ENCODE peak calls at places on chromosomes 6 and 20, in seven cellular contexts. Q is SK-N-SH, V is MM.1S, E is HCT116, X is hepatocyte, T is neural progenitor cell, A is GM23338. B is an unnamed sample. For H3K4me1, the result is how much of the 10 kb centered on the place peaks cover.

GRCh38 chr6:2790588-2790987 is 25.4 kb downstream of the WRNIP1 start:
- DNase-seq in Q (no peak), V (no peak), E (no peak), X (no peak), T (no peak), A (peak), B (no peak)

GRCh38 chr6:130796313-130796905 is 30.8 kb upstream of the SMLR1 start:
- DNase-seq in Q (peak), V (no peak), E (no peak), X (no peak), T (no peak), A (peak), B (no peak)

GRCh38 chr6:117545161-117545595 is 57.1 kb downstream of the GOPC start:
- DNase-seq in Q (no peak), V (peak), E (no peak), X (peak), T (no peak), A (no peak), B (no peak)

GRCh38 chr6:37024665-37025337 is 19.3 kb downstream of the FGD2 start:
- DNase-seq in Q (no peak), V (peak), E (peak), X (no peak), T (no peak), A (no peak), B (no peak)

GRCh38 chr20:1841554-1842140 is 53.6 kb upstream of the SIRPA start:
- DNase-seq in Q (no peak), V (no peak), E (no peak), X (no peak), T (no peak), A (no peak), B (no peak)

GRCh38 chr6:68709882-68710281 is 74.8 kb downstream of the ADGRB3 start:
- DNase-seq in Q (no peak), V (no peak), E (no peak), X (no peak), T (peak), A (no peak), B (no peak)

GRCh38 chr6:37624606-37625574 is 72.8 kb downstream of the MDGA1 start:
- DNase-seq in Q (peak), V (no peak), E (no peak), X (no peak), T (no peak), A (peak), B (no peak)

GRCh38 chr6:121670511-121670910 is 235.1 kb downstream of the GJA1 start:
- DNase-seq in Q (no peak), V (no peak), E (no peak), X (no peak), T (no peak), A (no peak), B (no peak)

GRCh38 chr6:147154454-147154853 is 49.8 kb upstream of the STXBP5 start:
- DNase-seq in Q (no peak), V (no peak), E (no peak), X (peak), T (no peak), A (no peak), B (no peak)

GRCh38 chr6:118586741-118587485 is 38.8 kb downstream of the PLN start:
- DNase-seq in Q (no peak), V (no peak), E (no peak), X (no peak), T (no peak), A (no peak), B (no peak)

GRCh38 chr6:143999406-143999805 is 8.7 kb downstream of the PLAGL1 start:
- DNase-seq in Q (no peak), V (no peak), E (no peak), X (no peak), T (no peak), A (no peak), B (no peak)

GRCh38 chr6:169316651-169317050 is 63.0 kb upstream of the THBS2 start:
- DNase-seq in Q (no peak), V (no peak), E (no peak), X (no peak), T (no peak), A (no peak), B (no peak)

GRCh38 chr6:66838764-66839163 is 1131.7 kb upstream of the EYS start:
- DNase-seq in Q (no peak), V (peak), E (no peak), X (no peak), T (no peak), A (no peak), B (no peak)

GRCh38 chr6:150002710-150003109 is 22.6 kb downstream of the RAET1L start:
- DNase-seq in Q (no peak), V (no peak), E (no peak), X (no peak), T (no peak), A (no peak), B (no peak)

GRCh38 chr20:47578543-47578942 is 76.9 kb downstream of the NCOA3 start:
- DNase-seq in Q (no peak), V (no peak), E (no peak), X (no peak), T (no peak), A (no peak), B (no peak)

GRCh38 chr6:8336406-8336805 is 98.9 kb downstream of the SLC35B3 start:
- DNase-seq in Q (no peak), V (no peak), E (no peak), X (no peak), T (no peak), A (no peak), B (no peak)

GRCh38 chr6:144244688-144245087 is 40.4 kb upstream of the UTRN start:
- DNase-seq in Q (no peak), V (no peak), E (no peak), X (no peak), T (no peak), A (no peak), B (peak)

GRCh38 chr6:37625591-37626374 is 71.9 kb downstream of the MDGA1 start:
- DNase-seq in Q (no peak), V (no peak), E (no peak), X (no peak), T (peak), A (peak), B (no peak)

GRCh38 chr6:170464524-170464979 is 88.6 kb downstream of the PSMB1 start:
- DNase-seq in Q (no peak), V (no peak), E (no peak), X (no peak), T (no peak), A (no peak), B (no peak)

GRCh38 chr6:34947561-34947960 is 58.5 kb downstream of the ANKS1A start:
- DNase-seq in Q (no peak), V (peak), E (no peak), X (no peak), T (no peak), A (no peak), B (no peak)

GRCh38 chr6:47144306-47144705 is 102.2 kb upstream of the ADGRF1 start:
- DNase-seq in Q (no peak), V (no peak), E (no peak), X (no peak), T (no peak), A (peak), B (no peak)

GRCh38 chr6:88651400-88651799 is 312.0 kb downstream of the RNGTT start:
- DNase-seq in Q (no peak), V (no peak), E (no peak), X (no peak), T (no peak), A (no peak), B (no peak)

GRCh38 chr6:5151955-5152401 is 66.8 kb downstream of the PPP1R3G start:
- DNase-seq in Q (no peak), V (no peak), E (no peak), X (no peak), T (no peak), A (no peak), B (no peak)

GRCh38 chr6:11009353-11009752 is 34.8 kb downstream of the ELOVL2 start:
- DNase-seq in Q (no peak), V (peak), E (peak), X (peak), T (no peak), A (peak), B (no peak)

GRCh38 chr20:36308986-36309385 is 2.8 kb downstream of the DLGAP4 start:
- DNase-seq in Q (no peak), V (no peak), E (no peak), X (no peak), T (no peak), A (peak), B (no peak)

GRCh38 chr20:46283426-46283825 is 24.9 kb downstream of the CDH22 start:
- DNase-seq in Q (no peak), V (no peak), E (no peak), X (no peak), T (no peak), A (no peak), B (no peak)

GRCh38 chr6:148874698-148875293 is 128.0 kb downstream of the UST start:
- DNase-seq in Q (no peak), V (no peak), E (no peak), X (no peak), T (peak), A (no peak), B (no peak)

GRCh38 chr6:83613378-83613777 is 95.5 kb downstream of the SNAP91 start:
- DNase-seq in Q (no peak), V (no peak), E (no peak), X (no peak), T (no peak), A (no peak), B (no peak)

DNA sequence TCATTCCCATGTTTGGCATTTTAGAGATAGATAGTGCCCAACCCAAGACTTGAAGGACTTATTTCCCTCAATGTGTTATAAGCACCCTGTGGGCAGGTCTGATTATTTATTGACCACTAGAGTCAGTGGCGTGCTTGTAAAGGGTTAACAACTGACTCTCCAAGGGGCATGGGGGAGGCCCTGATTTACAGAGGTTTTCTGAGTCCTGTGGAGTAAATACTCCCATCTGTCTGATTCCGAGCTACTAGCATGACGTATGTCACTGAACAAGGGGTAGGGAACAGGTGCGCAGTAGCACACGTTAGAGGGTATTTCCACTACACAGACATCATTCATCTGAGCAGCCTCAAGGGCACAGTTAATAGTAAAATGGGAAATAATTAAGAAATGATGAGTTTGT is 17.4 kb upstream of the TRAM2 start:
- DNase-seq in Q (no peak), V (no peak), E (no peak), X (no peak), T (no peak), A (no peak), B (peak)
- TF ChIP-seq EZH2phosphoT487 in Q (no peak), V (no peak), E (no peak), X (no peak), T (no peak), A (no peak), B (no peak)

DNA sequence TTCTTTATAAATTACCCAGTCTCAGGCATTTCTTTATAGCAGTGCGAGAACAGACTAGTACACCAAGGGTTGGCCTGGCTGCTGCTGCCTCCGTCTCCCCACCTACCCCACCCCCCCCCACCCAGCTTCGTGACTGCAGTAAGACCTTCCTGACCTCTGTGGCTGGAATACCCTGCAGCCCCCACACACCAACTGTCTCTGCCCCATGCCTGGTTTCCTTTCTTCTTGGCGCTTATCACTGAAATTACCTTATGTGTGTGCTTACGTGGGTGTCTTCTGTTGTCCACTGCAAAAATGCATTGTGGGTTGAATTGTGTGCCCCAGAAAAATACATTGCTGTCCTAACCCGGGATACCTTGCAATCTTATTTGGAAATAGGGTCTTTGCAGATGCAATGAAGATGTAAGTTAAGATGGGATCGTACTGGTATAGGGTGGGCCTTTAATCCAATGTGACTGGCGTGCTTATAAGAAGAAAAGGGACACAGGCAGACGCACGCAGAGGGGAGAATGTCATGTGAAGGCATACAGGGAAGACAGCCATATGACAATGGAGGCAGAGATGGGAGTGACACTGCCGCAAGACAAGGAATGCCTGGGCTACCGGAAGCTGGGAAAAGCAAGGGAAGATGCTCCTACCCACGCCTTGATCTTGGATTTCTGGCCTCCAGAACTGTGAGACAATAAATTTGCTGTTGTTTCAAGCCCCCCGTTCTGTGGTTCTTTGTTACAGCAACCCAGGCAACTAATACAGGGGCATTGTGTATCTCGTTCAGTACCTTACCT is 15.4 kb downstream of the SYNJ2 start:
- DNase-seq in Q (no peak), V (no peak), E (no peak), X (no peak), T (no peak), A (no peak), B (no peak)
- H3K4me1 ChIP-seq in Q (under half), V (under half), E (half or more), X (under half), T (under half), A (under half), B (under half)

DNA sequence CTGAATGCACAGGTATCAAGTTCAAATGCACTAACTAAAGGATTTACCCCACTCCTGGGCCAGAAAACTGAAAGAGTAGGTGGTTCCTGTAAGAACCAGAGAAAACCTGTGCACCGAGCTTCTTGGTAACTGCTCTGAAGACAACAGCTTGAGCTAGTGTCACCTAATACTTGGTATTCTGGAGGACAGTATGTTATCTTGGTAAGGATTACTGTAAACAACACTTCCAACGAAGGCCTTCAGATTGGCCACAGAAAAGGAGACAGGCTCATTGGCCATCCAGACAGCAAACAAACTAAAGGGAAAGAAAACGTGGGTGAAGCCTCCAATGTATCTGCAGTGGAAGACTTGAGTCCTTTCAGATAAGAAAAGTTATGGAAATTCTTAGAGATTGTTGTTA is 61.5 kb downstream of the GMPR start:
- DNase-seq in Q (no peak), V (no peak), E (no peak), X (no peak), T (no peak), A (no peak), B (no peak)
- TF ChIP-seq CTCF in Q (no peak), V (no peak), E (no peak), X (no peak), T (no peak), A (no peak), B (no peak)

DNA sequence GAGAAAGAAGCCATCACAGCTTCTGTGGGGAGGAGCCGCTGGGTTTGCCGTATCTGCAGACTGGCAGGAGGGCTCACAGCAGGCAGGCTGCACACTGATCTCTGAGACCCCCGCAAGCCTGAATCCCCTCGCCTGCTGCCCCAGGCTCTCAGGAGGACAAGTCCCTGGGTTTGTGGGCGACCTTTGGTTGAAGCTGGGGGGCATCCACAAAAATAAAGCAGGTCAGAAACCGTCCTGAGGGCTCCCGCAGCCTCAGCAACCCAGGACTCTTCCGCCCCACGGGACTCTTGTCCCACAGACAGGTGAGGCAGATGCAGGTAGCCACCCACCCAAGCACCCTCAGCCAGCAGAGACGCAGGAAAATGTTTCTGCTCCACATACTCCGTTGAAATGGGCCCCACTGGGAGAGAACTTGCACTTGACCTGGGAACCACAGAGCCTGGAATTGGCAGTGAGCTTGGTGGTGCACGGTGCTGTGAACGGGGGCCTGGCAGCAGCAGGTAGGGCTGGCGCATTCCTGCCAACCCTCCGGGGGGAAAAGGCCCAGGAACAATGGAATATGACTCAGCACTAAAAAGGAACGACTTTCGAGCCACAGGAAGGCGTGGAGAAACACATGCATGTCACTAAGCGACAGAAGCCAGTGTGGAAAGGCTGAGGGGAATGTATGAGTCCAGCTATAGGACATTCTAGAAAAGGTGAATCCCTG is 89.9 kb downstream of the YTHDF1 start:
- DNase-seq in Q (no peak), V (no peak), E (no peak), X (no peak), T (no peak), A (no peak), B (no peak)
- TF ChIP-seq EZH2phosphoT487 in Q (no peak), V (no peak), E (no peak), X (no peak), T (no peak), A (no peak), B (no peak)

GRCh38 chr20:49278036-49278816 is at the start of gene ZNFX1:
- DNase-seq in Q (peak), V (peak), E (peak), X (peak), T (peak), A (peak), B (peak)
- H3K4me1 ChIP-seq in Q (under half), V (under half), E (half or more), X (under half), T (under half), A (under half), B (under half)

GRCh38 chr6:51350308-51350904 is 531.7 kb downstream of the TFAP2B start:
- DNase-seq in Q (no peak), V (no peak), E (no peak), X (peak), T (no peak), A (peak), B (peak)
- TF ChIP-seq CTCF in Q (peak), V (peak), E (peak), X (peak), T (peak), A (no peak), B (peak)

DNA sequence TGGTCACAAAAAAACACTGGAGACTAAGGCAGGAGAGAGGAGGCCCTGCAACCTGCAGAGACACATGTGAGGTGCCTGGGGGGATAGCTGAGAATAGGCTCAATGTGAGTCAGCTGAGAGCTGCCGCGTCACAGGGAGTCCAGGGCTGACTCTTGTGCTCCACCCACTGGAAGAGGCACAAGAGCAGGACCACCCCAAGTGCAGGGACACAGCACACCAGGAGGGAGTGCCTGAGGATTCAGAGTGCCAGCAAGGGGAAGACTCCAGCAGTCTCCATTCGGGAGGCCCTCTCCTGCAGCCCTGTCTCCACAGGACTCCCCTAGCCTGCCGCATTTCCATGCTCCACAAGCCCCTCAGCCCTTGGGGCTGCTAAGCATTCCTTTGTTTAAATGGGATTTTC is 105.5 kb downstream of the HUS1B start:
- DNase-seq in Q (peak), V (no peak), E (no peak), X (peak), T (peak), A (peak), B (peak)
- TF ChIP-seq EZH2phosphoT487 in Q (no peak), V (no peak), E (no peak), X (no peak), T (no peak), A (no peak), B (no peak)

GRCh38 chr6:75207211-75207984 is 1.5 kb upstream of the COL12A1 start:
- DNase-seq in Q (peak), V (no peak), E (no peak), X (peak), T (peak), A (peak), B (no peak)

GRCh38 chr6:75209432-75209723 is 3.5 kb upstream of the COL12A1 start:
- DNase-seq in Q (no peak), V (no peak), E (no peak), X (no peak), T (no peak), A (no peak), B (no peak)

GRCh38 chr6:75210885-75211739 is 5.3 kb upstream of the COL12A1 start:
- DNase-seq in Q (peak), V (peak), E (no peak), X (peak), T (peak), A (peak), B (peak)

GRCh38 chr6:75206338-75207210 is 721 bp upstream of the COL12A1 start:
- DNase-seq in Q (peak), V (no peak), E (no peak), X (peak), T (peak), A (peak), B (no peak)

GRCh38 chr6:75208564-75209431 is 2.9 kb upstream of the COL12A1 start:
- DNase-seq in Q (peak), V (peak), E (peak), X (peak), T (peak), A (peak), B (peak)
- H3K4me1 ChIP-seq in Q (under half), V (under half), E (under half), X (under half), T (under half), A (under half), B (under half)

DNA sequence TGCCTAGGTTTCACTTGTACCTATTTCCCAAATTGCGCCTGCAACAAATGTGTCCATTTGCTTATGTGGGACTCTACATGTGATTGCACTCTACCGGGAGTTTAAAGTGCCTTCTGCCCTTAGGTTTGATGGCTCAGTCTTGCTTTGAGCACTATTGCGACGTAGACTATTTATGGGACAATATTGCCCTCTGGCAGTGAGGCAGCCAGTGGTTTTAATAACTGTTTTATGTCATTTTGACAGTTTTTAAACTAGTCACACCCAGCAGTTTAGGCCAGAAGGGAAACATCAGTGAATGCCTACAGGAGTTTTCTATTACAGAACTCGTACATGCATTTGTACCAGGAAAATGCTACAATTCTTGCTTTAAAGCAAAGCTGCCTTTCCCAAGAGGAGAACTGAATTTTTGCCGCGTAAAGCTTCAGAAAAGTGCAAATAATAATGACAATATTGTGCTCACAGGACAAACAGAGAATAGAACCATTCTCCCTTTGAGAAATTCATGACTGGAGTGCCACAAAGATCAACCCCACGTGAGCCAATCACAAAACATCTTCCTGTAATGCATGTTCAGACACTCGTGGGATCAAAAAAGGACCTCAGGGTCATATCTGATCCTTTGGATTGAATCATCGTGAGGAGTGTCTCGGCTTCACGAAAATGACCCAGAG is 813.6 kb downstream of the KIF16B start:
- DNase-seq in Q (peak), V (no peak), E (no peak), X (peak), T (no peak), A (no peak), B (no peak)
- TF ChIP-seq CTCF in Q (peak), V (no peak), E (no peak), X (peak), T (no peak), A (no peak), B (no peak)